ENCODE peak calls at places on chromosomes 2 and 18, in seven cellular contexts. H is mesendoderm, C is neuronal stem cell, R is H1, U is IMR-90, T is H9, K is trophoblast cell. B is an unnamed sample.

GRCh38 chr2:120367649-120368048 is 21.7 kb downstream of the INHBB start:
- DNase-seq in H (no peak), C (no peak), R (no peak), U (peak; percentile 5), T (no peak), K (no peak), B (no peak)

GRCh38 chr2:218046234-218046633 is 22.8 kb upstream of the RUFY4 start:
- DNase-seq in H (no peak), C (no peak), R (no peak), U (no peak), T (no peak), K (peak; percentile 21), B (no peak)

GRCh38 chr2:27303093-27304025 is 4.9 kb downstream of the UCN start:
- DNase-seq in H (peak; percentile 85), C (no peak), R (peak; percentile 64), U (peak; percentile 72), T (no peak), K (peak; percentile 91), B (peak; percentile 74)

GRCh38 chr2:215137741-215138340 is 585 bp downstream of the ABCA12 start:
- DNase-seq in H (no peak), C (no peak), R (no peak), U (peak; percentile 42), T (no peak), K (peak; percentile 75), B (peak; percentile 28)

GRCh38 chr18:31088532-31088931 is 13.7 kb downstream of the DSC2 start:
- DNase-seq in H (no peak), C (no peak), R (no peak), U (no peak), T (no peak), K (no peak), B (no peak)

GRCh38 chr2:226733189-226733858 is 66.3 kb downstream of the IRS1 start:
- DNase-seq in H (no peak), C (no peak), R (no peak), U (no peak), T (no peak), K (no peak), B (no peak)

GRCh38 chr2:205877501-205877900 is 195.2 kb downstream of the NRP2 start:
- DNase-seq in H (no peak), C (no peak), R (no peak), U (no peak), T (no peak), K (no peak), B (no peak)

GRCh38 chr2:46073540-46074018 is 223.6 kb upstream of the EPAS1 start:
- DNase-seq in H (peak; percentile 42), C (no peak), R (no peak), U (peak; percentile 97), T (no peak), K (peak; percentile 95), B (peak; percentile 97)

GRCh38 chr2:226409134-226409533 is 390.5 kb downstream of the IRS1 start:
- DNase-seq in H (no peak), C (no peak), R (no peak), U (no peak), T (no peak), K (no peak), B (no peak)

GRCh38 chr2:20618886-20619521 is 31.9 kb downstream of the HS1BP3 start:
- DNase-seq in H (no peak), C (no peak), R (no peak), U (no peak), T (no peak), K (no peak), B (no peak)

GRCh38 chr2:145777297-145777696 is 1257.4 kb upstream of the ZEB2 start:
- DNase-seq in H (no peak), C (no peak), R (no peak), U (peak; percentile 77), T (no peak), K (peak; percentile 4), B (peak; percentile 92)

GRCh38 chr2:43082111-43082877 is 144.1 kb downstream of the ZFP36L2 start:
- DNase-seq in H (no peak), C (no peak), R (no peak), U (peak; percentile 79), T (no peak), K (no peak), B (peak; percentile 94)

GRCh38 chr18:13376298-13376840 is 157.8 kb downstream of the LDLRAD4 start:
- DNase-seq in H (no peak), C (no peak), R (no peak), U (no peak), T (no peak), K (no peak), B (no peak)

GRCh38 chr2:62826141-62826540 is 120.6 kb downstream of the EHBP1 start:
- DNase-seq in H (peak; percentile 48), C (peak; percentile 8), R (no peak), U (peak; percentile 65), T (no peak), K (peak; percentile 73), B (peak; percentile 8)

GRCh38 chr2:19073522-19073921 is 284.9 kb downstream of the OSR1 start:
- DNase-seq in H (peak; percentile 63), C (no peak), R (peak; percentile 51), U (peak; percentile 83), T (peak; percentile 77), K (peak; percentile 45), B (peak; percentile 25)

GRCh38 chr2:101327863-101328394 is 19.4 kb upstream of the RNF149 start:
- DNase-seq in H (peak; percentile 88), C (no peak), R (no peak), U (no peak), T (peak; percentile 65), K (peak; percentile 99), B (no peak)

GRCh38 chr18:2984703-2985261 is 28.2 kb downstream of the LPIN2 start:
- DNase-seq in H (no peak), C (no peak), R (no peak), U (no peak), T (no peak), K (no peak), B (peak; percentile 29)

DNA sequence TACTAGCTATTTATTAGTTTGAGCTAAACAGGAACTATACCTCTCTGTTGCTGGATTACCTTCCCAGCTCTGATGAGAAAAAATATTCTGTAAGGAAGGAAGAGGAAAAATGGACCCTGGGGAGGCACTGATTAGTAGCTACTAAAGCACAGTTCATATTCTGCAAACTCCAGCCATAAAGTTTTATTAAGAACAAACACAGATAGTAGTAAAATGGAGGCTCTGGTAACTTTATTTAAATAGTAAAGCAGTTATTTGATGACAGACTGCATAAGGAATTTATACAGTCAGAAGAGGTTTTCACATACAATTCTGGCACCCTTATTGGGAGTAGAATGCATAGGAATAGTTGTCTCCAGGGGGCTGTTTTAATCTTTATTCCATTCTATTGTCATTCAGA is 84.1 kb downstream of the XIRP2 start:
- DNase-seq in H (peak; percentile 29), C (no peak), R (no peak), U (peak; percentile 40), T (no peak), K (no peak), B (no peak)
- H2AK5ac ChIP-seq in H (no peak overlapping the region), C (no peak overlapping the region), R (no peak overlapping the region), U (no peak overlapping the region), T (no peak overlapping the region), K (no peak overlapping the region), B (no peak overlapping the region)

GRCh38 chr2:134665729-134666506 is 52.9 kb downstream of the TMEM163 start:
- DNase-seq in H (no peak), C (no peak), R (no peak), U (no peak), T (no peak), K (no peak), B (no peak)

GRCh38 chr2:134668821-134669220 is 50.0 kb downstream of the TMEM163 start:
- DNase-seq in H (no peak), C (no peak), R (peak; percentile 33), U (no peak), T (no peak), K (no peak), B (no peak)

GRCh38 chr2:134669731-134670669 is 48.8 kb downstream of the TMEM163 start:
- DNase-seq in H (no peak), C (no peak), R (no peak), U (no peak), T (no peak), K (no peak), B (no peak)

GRCh38 chr2:134667541-134667940 is 51.3 kb downstream of the TMEM163 start:
- DNase-seq in H (no peak), C (no peak), R (no peak), U (no peak), T (no peak), K (no peak), B (no peak)

DNA sequence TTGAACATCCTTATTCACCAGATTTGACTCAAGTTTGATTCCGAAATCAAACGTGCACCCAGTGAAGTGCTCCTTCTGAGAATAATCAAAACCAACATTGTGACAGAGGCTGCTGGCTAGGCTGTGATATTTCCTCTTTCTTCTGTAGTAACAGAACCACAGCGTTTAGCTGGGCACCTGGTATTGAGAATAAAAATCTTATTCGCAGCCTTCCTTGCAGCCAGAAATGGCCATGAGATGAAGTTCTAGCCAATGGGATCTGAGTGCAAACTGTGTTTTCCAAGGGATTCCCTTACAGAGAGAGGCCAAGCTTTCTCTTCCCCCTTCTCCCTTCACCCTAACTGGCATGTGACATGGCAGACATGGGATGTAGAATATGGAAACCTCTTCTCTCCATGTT is 51.7 kb downstream of the TMEM163 start:
- DNase-seq in H (no peak), C (no peak), R (peak; percentile 13), U (no peak), T (no peak), K (no peak), B (no peak)
- H4K8ac ChIP-seq in H (no peak overlapping the region), C (no peak overlapping the region), R (no peak overlapping the region), U (no peak overlapping the region), T (no peak overlapping the region), K (no peak overlapping the region), B (no peak overlapping the region)

GRCh38 chr18:52343731-52344340 is 3.8 kb downstream of the DCC start:
- DNase-seq in H (no peak), C (no peak), R (no peak), U (no peak), T (no peak), K (no peak), B (no peak)
- H2AK5ac ChIP-seq in H (no peak overlapping the region), C (no peak overlapping the region), R (no peak overlapping the region), U (no peak overlapping the region), T (no peak overlapping the region), K (no peak overlapping the region), B (no peak overlapping the region)

GRCh38 chr18:78928076-78928475 is 51.5 kb upstream of the SALL3 start:
- DNase-seq in H (no peak), C (no peak), R (no peak), U (no peak), T (no peak), K (no peak), B (no peak)

GRCh38 chr18:78929502-78929901 is 50.1 kb upstream of the SALL3 start:
- DNase-seq in H (no peak), C (no peak), R (no peak), U (no peak), T (no peak), K (no peak), B (no peak)

GRCh38 chr18:78927156-78927555 is 52.5 kb upstream of the SALL3 start:
- DNase-seq in H (no peak), C (no peak), R (no peak), U (no peak), T (no peak), K (no peak), B (no peak)

GRCh38 chr18:78926243-78926615 is 53.4 kb upstream of the SALL3 start:
- DNase-seq in H (no peak), C (no peak), R (no peak), U (no peak), T (no peak), K (no peak), B (no peak)

DNA sequence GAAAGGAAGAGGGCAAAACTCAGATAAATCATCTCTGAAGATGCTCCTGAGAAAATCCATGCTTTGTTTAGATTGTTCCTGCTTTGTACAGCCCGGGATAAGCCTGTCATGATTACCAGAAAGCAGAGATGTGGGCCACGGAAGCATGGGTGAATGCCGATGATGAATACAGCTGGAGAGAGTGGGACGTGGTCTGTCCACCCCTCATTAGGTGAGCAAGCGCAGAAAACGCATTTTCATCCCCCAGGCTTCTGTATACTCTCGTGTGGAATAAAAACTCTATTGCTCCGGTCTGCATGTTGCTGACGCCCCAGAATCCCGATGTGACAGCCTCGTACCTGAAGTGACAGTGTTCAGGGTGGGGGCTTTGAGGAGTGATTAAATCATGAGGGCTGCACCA is 52.0 kb upstream of the SALL3 start:
- DNase-seq in H (no peak), C (no peak), R (no peak), U (no peak), T (no peak), K (no peak), B (no peak)
- H4K8ac ChIP-seq in H (no peak overlapping the region), C (no peak overlapping the region), R (no peak overlapping the region), U (no peak overlapping the region), T (no peak overlapping the region), K (no peak overlapping the region), B (no peak overlapping the region)